ENCODE peak calls at places on chromosomes 12 and 14, in five cellular contexts. T is T-helper 17 cell; L is mesenteric fat pad; G is stimulated activated naive CD8-positive, alpha-beta T cell treated with anti-CD3 and anti-CD28 coated beads, Interleukin-15, Interleukin-2, amounts not matched to agents 100 U/mL and 50 U/mL, for 24 hours; D is NCI-H345. I is an unnamed sample.

GRCh38 chr12:100151769-100152168 is 9.1 kb upstream of the BLTP3B start:
- DNase-seq in T (no peak), L (no peak), G (no peak), D (no peak), I (no peak)

GRCh38 chr12:79121486-79121885 is 256.9 kb downstream of the SYT1 start:
- DNase-seq in T (no peak), L (no peak), G (no peak), D (no peak), I (peak; percentile 4)

GRCh38 chr12:94990222-94990621 is 13.3 kb downstream of the NDUFA12 start:
- DNase-seq in T (no peak), L (no peak), G (no peak), D (no peak), I (no peak)

GRCh38 chr14:100602621-100603020 is 15.4 kb upstream of the BEGAIN start:
- DNase-seq in T (no peak), L (peak; percentile 8), G (no peak), D (no peak), I (no peak)

GRCh38 chr12:86985298-86985697 is 729.1 kb upstream of the MGAT4C start:
- DNase-seq in T (no peak), L (no peak), G (no peak), D (no peak), I (no peak)

GRCh38 chr12:105235299-105235746 is 651 bp downstream of the APPL2 start:
- DNase-seq in T (no peak), L (no peak), G (no peak), D (peak; percentile 56), I (peak; percentile 10)

GRCh38 chr12:54736549-54736948 is 88.4 kb upstream of the DCD start:
- DNase-seq in T (no peak), L (no peak), G (no peak), D (no peak), I (no peak)

GRCh38 chr14:83575301-83575700 is 1954.6 kb upstream of the FLRT2 start:
- DNase-seq in T (no peak), L (no peak), G (no peak), D (no peak), I (no peak)

GRCh38 chr12:77013091-77013490 is 52.3 kb downstream of the E2F7 start:
- DNase-seq in T (no peak), L (no peak), G (no peak), D (no peak), I (no peak)

GRCh38 chr12:54631988-54632728 is 2.5 kb downstream of the LACRT start:
- DNase-seq in T (no peak), L (no peak), G (no peak), D (no peak), I (no peak)

GRCh38 chr12:72872488-72872887 is 600.3 kb downstream of the TRHDE start:
- DNase-seq in T (no peak), L (no peak), G (no peak), D (peak; percentile 69), I (no peak)

GRCh38 chr14:103442288-103442687 is 57.1 kb downstream of the MARK3 start:
- DNase-seq in T (no peak), L (no peak), G (no peak), D (no peak), I (no peak)

GRCh38 chr12:53757095-53757770 is 5.5 kb upstream of the CISTR start:
- DNase-seq in T (peak; percentile 62), L (no peak), G (peak; percentile 90), D (peak; percentile 52), I (peak; percentile 81)

GRCh38 chr12:14741153-14741552 is 44.8 kb upstream of the GUCY2C start:
- DNase-seq in T (no peak), L (no peak), G (no peak), D (no peak), I (no peak)

GRCh38 chr14:63290741-63291286 is 27.9 kb downstream of the GPHB5 start:
- DNase-seq in T (no peak), L (no peak), G (no peak), D (no peak), I (no peak)

GRCh38 chr12:114400925-114401324 is 5.0 kb downstream of the TBX5 start:
- DNase-seq in T (no peak), L (no peak), G (no peak), D (no peak), I (no peak)

GRCh38 chr12:96590970-96591369 is 101.6 kb downstream of the CFAP54 start:
- DNase-seq in T (no peak), L (no peak), G (no peak), D (no peak), I (no peak)

GRCh38 chr12:76109879-76110278 is 25.4 kb upstream of the NAP1L1 start:
- DNase-seq in T (no peak), L (no peak), G (no peak), D (no peak), I (no peak)

GRCh38 chr14:63777024-63777423 is 49.2 kb upstream of the SGPP1 start:
- DNase-seq in T (no peak), L (no peak), G (no peak), D (no peak), I (no peak)

GRCh38 chr14:67820428-67820881 is 876 bp downstream of the RAD51B start:
- DNase-seq in T (no peak), L (no peak), G (peak; percentile 33), D (peak; percentile 16), I (peak; percentile 18)

I was measured in DND-41.